ENCODE peak calls at places on chromosomes 2 and 18, in nine cellular contexts. W is AG09309; T is activated CD8-positive, alpha-beta memory T cell treated with anti-CD3 and anti-CD28 coated beads, Interleukin-2, amount 50 U/mL, for 4 hours; U is cortex of kidney; C is 8988T; H is progenitor cell of endocrine pancreas; L is H9; P is GM12865; Y is MV-4-11. V is an unnamed sample.

GRCh38 chr2:144513388-144514100 is 6.4 kb downstream of the ZEB2 start:
- DNase-seq in T (peak; percentile 18), P (no peak), U (no peak), C (no peak), W (no peak), Y (peak; percentile 62), L (no peak), H (no peak), V (no peak)

GRCh38 chr18:70377317-70377799 is 88.5 kb downstream of the SOCS6 start:
- DNase-seq in H (no peak), T (no peak), W (no peak), U (no peak), C (no peak), Y (no peak), P (no peak), L (no peak), V (no peak)

GRCh38 chr2:55567298-55567697 is 47.8 kb downstream of the CFAP36 start:
- DNase-seq in P (no peak), Y (no peak), H (no peak), W (no peak), T (no peak), C (no peak), L (no peak), U (no peak), V (no peak)

GRCh38 chr2:219965287-219965870 is 337.9 kb downstream of the SLC4A3 start:
- DNase-seq in U (no peak), C (no peak), L (peak; percentile 62), P (no peak), H (no peak), T (no peak), W (no peak), Y (peak; percentile 62), V (no peak)

GRCh38 chr2:20488136-20488705 is 41.3 kb downstream of the RHOB start:
- DNase-seq in L (no peak), H (no peak), C (no peak), Y (no peak), P (no peak), U (no peak), W (no peak), T (no peak), V (peak; percentile 6)

GRCh38 chr2:10977003-10977402 is 65.3 kb downstream of the KCNF1 start:
- DNase-seq in U (no peak), P (no peak), H (no peak), T (no peak), Y (peak; percentile 94), C (no peak), W (no peak), L (no peak), V (no peak)

GRCh38 chr2:236964291-236964690 is 121.4 kb upstream of the COPS8 start:
- DNase-seq in T (no peak), P (no peak), H (no peak), L (no peak), C (no peak), U (no peak), W (no peak), Y (peak; percentile 24), V (no peak)

GRCh38 chr2:239215136-239215925 is 185.5 kb downstream of the HDAC4 start:
- DNase-seq in U (no peak), L (no peak), P (no peak), C (no peak), W (no peak), H (no peak), Y (no peak), T (no peak), V (no peak)

GRCh38 chr2:110157153-110157793 is 41.7 kb upstream of the MALL start:
- DNase-seq in C (no peak), H (no peak), W (peak; percentile 50), Y (peak; percentile 6), T (no peak), L (no peak), U (no peak), P (peak; percentile 54), V (peak; percentile 77)

GRCh38 chr2:188902906-188903305 is 71.3 kb upstream of the COL3A1 start:
- DNase-seq in Y (no peak), T (no peak), W (no peak), C (no peak), U (no peak), H (no peak), L (no peak), P (no peak), V (no peak)

GRCh38 chr2:127154985-127155650 is 48.2 kb upstream of the BIN1 start:
- DNase-seq in C (no peak), L (no peak), T (no peak), W (peak; percentile 66), H (no peak), P (no peak), U (no peak), Y (no peak), V (no peak)

GRCh38 chr18:59649575-59649974 is 47.6 kb downstream of the CCBE1 start:
- DNase-seq in U (no peak), H (no peak), C (no peak), L (no peak), Y (no peak), T (no peak), P (no peak), W (no peak), V (no peak)

GRCh38 chr18:53025247-53025646 is 685.2 kb downstream of the DCC start:
- DNase-seq in Y (no peak), U (no peak), H (no peak), W (no peak), P (no peak), T (no peak), L (no peak), C (no peak), V (no peak)

GRCh38 chr2:161246301-161246700 is 61.9 kb upstream of the PSMD14 start:
- DNase-seq in W (no peak), H (no peak), Y (no peak), P (no peak), L (no peak), C (no peak), T (no peak), U (no peak), V (peak; percentile 86)

GRCh38 chr2:26477911-26478253 is at the start of gene OTOF:
- DNase-seq in W (peak; percentile 8), T (no peak), H (no peak), P (no peak), L (no peak), Y (no peak), U (no peak), C (no peak), V (no peak)

GRCh38 chr2:72515696-72516095 is 310.1 kb downstream of the EXOC6B start:
- DNase-seq in Y (peak; percentile 45), U (no peak), P (no peak), T (no peak), L (no peak), H (no peak), C (no peak), W (no peak), V (no peak)

GRCh38 chr18:46481048-46481846 is 175.8 kb downstream of the LOXHD1 start:
- DNase-seq in Y (peak; percentile 18), U (no peak), W (peak; percentile 11), C (no peak), H (peak; percentile 47), L (peak; percentile 70), T (peak; percentile 54), P (peak; percentile 64), V (peak; percentile 77)

GRCh38 chr2:126372406-126372805 is 283.6 kb upstream of the GYPC start:
- DNase-seq in H (no peak), P (no peak), U (no peak), T (no peak), C (no peak), W (no peak), L (no peak), Y (no peak), V (no peak)

GRCh38 chr2:64654993-64655666 is 1.4 kb upstream of the SERTAD2 start:
- DNase-seq in W (no peak), P (peak; percentile 43), Y (peak; percentile 36), C (no peak), L (no peak), H (no peak), U (no peak), T (no peak), V (peak; percentile 91)

GRCh38 chr2:47581201-47581600 is 178.2 kb downstream of the MSH2 start:
- DNase-seq in U (no peak), L (no peak), H (no peak), W (no peak), P (no peak), Y (no peak), C (no peak), T (no peak), V (no peak)

GRCh38 chr2:241314181-241314932 is 1.1 kb downstream of the HDLBP start:
- DNase-seq in T (no peak), C (no peak), L (no peak), P (no peak), H (no peak), Y (peak; percentile 78), W (no peak), U (no peak), V (peak; percentile 75)

GRCh38 chr2:12762976-12763375 is 46.2 kb downstream of the TRIB2 start:
- DNase-seq in T (no peak), L (no peak), Y (no peak), W (no peak), H (no peak), C (no peak), U (no peak), P (no peak), V (no peak)

GRCh38 chr2:156687715-156688114 is 251.5 kb downstream of the GPD2 start:
- DNase-seq in C (no peak), U (no peak), P (no peak), L (no peak), H (no peak), W (no peak), Y (peak; percentile 80), T (no peak), V (no peak)

GRCh38 chr2:149040451-149040850 is 2.0 kb downstream of the LYPD6B start:
- DNase-seq in W (no peak), L (peak; percentile 75), P (peak; percentile 90), U (no peak), T (peak; percentile 43), Y (peak; percentile 9), C (peak; percentile 34), H (no peak), V (peak; percentile 90)

GRCh38 chr2:86274265-86274917 is 63.0 kb downstream of the REEP1 start:
- DNase-seq in T (no peak), C (no peak), P (peak; percentile 63), L (no peak), Y (peak; percentile 87), W (no peak), H (no peak), U (no peak), V (no peak)

GRCh38 chr2:241569831-241570281 is 11.3 kb downstream of the BOK start:
- DNase-seq in U (no peak), L (peak; percentile 31), W (no peak), T (no peak), H (no peak), P (no peak), Y (no peak), C (no peak), V (no peak)

GRCh38 chr18:33372442-33372841 is 68.1 kb downstream of the CCDC178 start:
- DNase-seq in H (no peak), L (no peak), P (no peak), W (no peak), T (no peak), Y (no peak), C (no peak), U (no peak), V (no peak)

GRCh38 chr2:144325086-144325485 is 194.8 kb downstream of the ZEB2 start:
- DNase-seq in U (no peak), Y (no peak), W (no peak), H (no peak), P (peak; percentile 63), C (no peak), T (peak; percentile 47), L (no peak), V (peak; percentile 66)

GRCh38 chr2:149331023-149331400 is 625 bp downstream of the LYPD6 start:
- DNase-seq in U (no peak), T (no peak), L (no peak), H (no peak), Y (no peak), P (no peak), C (peak; percentile 18), W (no peak), V (no peak)

GRCh38 chr2:9097871-9098270 is 94.4 kb upstream of the MBOAT2 start:
- DNase-seq in W (no peak), T (no peak), L (no peak), P (no peak), Y (no peak), H (no peak), U (no peak), C (no peak), V (no peak)

GRCh38 chr2:53765749-53766148 is 1.9 kb upstream of the CHAC2 start:
- DNase-seq in Y (no peak), H (no peak), P (no peak), L (no peak), U (no peak), W (no peak), C (no peak), T (no peak), V (no peak)